ENCODE peak calls at places on chromosomes 5 and 9, in ten cellular contexts. U is stomach, E is A549, A is ovary, C is tibial nerve, R is SK-N-SH, I is suprapubic skin, Q is esophagus muscularis mucosa, M is GM12878, W is sigmoid colon. P is an unnamed sample.
A peak's percentile ranks its signal among the peaks of the same experiment; 100 is the strongest.

GRCh38 chr9:35748858-35749514 is at the start of the genes GBA2 and RGP1:
- DNase-seq in I (peak; percentile 86), W (peak; percentile 92), U (peak; percentile 89), A (peak; percentile 87), M (no peak), E (peak; percentile 62), Q (no peak), R (peak; percentile 94), C (peak; percentile 51), P (peak; percentile 91)

GRCh38 chr9:129486496-129487306 is 134.2 kb downstream of the C9orf50 start:
- DNase-seq in W (peak; percentile 90), M (no peak), U (peak; percentile 79), C (peak; percentile 81), R (peak; percentile 62), A (peak; percentile 76), E (no peak), I (no peak), Q (no peak), P (no peak)

GRCh38 chr5:122019936-122020590 is 58.0 kb downstream of the LOX start:
- DNase-seq in I (no peak), R (no peak), Q (no peak), W (no peak), A (no peak), U (no peak), C (no peak), E (no peak), M (no peak), P (no peak)

GRCh38 chr9:89038354-89039091 is 47.3 kb downstream of the S1PR3 start:
- DNase-seq in C (peak; percentile 70), E (no peak), R (no peak), M (no peak), I (no peak), A (no peak), U (no peak), W (no peak), Q (peak; percentile 91), P (no peak)

GRCh38 chr5:120613729-120614128 is 149.6 kb downstream of the PRR16 start:
- DNase-seq in Q (no peak), I (no peak), A (no peak), M (no peak), E (no peak), U (no peak), R (no peak), C (no peak), W (no peak), P (no peak)

GRCh38 chr5:95866431-95867063 is 44.0 kb upstream of the GLRX start:
- DNase-seq in M (no peak), Q (no peak), U (no peak), R (no peak), I (no peak), E (no peak), A (no peak), W (no peak), C (no peak), P (no peak)

GRCh38 chr5:1057485-1057825 is 48.9 kb downstream of the NKD2 start:
- DNase-seq in A (no peak), I (no peak), Q (no peak), C (no peak), U (no peak), R (peak; percentile 27), E (no peak), W (no peak), M (no peak), P (no peak)

GRCh38 chr5:151614565-151614964 is 23.4 kb upstream of the FAT2 start:
- DNase-seq in I (no peak), U (no peak), M (no peak), C (no peak), Q (no peak), R (no peak), A (no peak), W (no peak), E (no peak), P (no peak)

GRCh38 chr9:38507587-38507986 is 83.3 kb upstream of the IGFBPL1 start:
- DNase-seq in A (no peak), U (no peak), R (no peak), W (no peak), C (no peak), Q (no peak), E (no peak), M (no peak), I (no peak), P (no peak)

GRCh38 chr9:136983611-136984314 is 970 bp downstream of the LCNL1 start:
- DNase-seq in M (no peak), W (no peak), I (no peak), U (no peak), R (no peak), E (no peak), A (no peak), Q (no peak), C (no peak), P (no peak)

GRCh38 chr9:136984464-136985026 is 1.8 kb downstream of the LCNL1 start:
- DNase-seq in A (no peak), C (no peak), R (no peak), I (no peak), M (no peak), U (no peak), W (no peak), E (no peak), Q (no peak), P (no peak)

GRCh38 chr9:136983167-136983566 is 374 bp downstream of the LCNL1 start:
- DNase-seq in W (no peak), C (no peak), U (no peak), Q (no peak), M (no peak), R (no peak), A (no peak), E (no peak), I (no peak), P (no peak)

GRCh38 chr9:136985027-136985602 is 2.3 kb downstream of the LCNL1 start:
- DNase-seq in C (no peak), U (no peak), E (no peak), I (no peak), M (no peak), W (no peak), R (no peak), Q (no peak), A (no peak), P (no peak)

DNA sequence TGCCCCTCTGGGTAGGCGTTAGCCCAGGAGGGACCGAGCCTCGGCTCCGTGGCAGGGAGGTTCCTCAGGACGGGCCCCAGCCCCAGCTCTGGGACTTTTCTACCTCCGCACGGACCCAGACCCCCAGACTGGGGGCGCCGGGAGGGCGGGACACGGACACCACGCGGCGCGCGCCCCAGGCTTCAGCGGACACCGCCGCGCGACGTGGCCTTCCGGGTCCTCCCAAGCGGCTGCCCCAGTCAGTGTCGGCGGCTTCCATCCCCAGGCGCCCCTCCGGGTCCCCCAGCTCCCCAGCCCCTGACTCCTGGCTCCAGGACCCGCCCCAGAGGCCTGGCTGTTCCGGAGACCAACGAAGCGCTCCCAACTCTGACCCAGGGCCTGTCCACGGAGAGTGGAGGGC is 3.1 kb downstream of the LCNL1 start:
- DNase-seq in Q (no peak), R (no peak), W (no peak), A (no peak), E (no peak), C (no peak), U (no peak), M (no peak), I (no peak), P (no peak)
- H3K4me3 ChIP-seq in Q (no peak overlapping the region), R (no peak overlapping the region), W (no peak overlapping the region), A (no peak overlapping the region), E (no peak overlapping the region), C (no peak overlapping the region), U (no peak overlapping the region), M (no peak overlapping the region), I (no peak overlapping the region), P (no peak overlapping the region)

DNA sequence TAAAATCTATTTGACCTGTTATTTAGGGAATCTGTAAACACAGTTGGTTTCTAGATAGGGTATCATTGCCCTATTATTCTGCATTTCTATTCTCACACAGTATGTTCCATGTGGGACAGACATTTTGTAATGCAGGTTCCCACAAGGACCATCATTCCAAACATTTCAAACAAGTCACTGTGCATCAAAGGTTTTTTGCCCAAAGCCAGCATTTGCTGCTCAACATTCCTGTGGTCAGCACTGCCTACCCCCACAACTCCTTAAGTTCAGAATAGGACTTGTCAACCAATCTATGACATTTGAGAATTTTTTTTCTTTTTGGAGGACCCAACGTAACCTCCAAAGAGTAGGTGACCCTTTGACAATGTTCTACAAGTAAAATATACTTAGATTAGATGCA is 95.7 kb downstream of the LPAR1 start:
- DNase-seq in I (no peak), Q (no peak), R (no peak), C (no peak), A (no peak), E (no peak), W (no peak), U (no peak), M (no peak), P (no peak)
- TF ChIP-seq EP300 in I (no peak), Q (no peak), R (no peak), C (no peak), A (no peak), E (no peak), W (no peak), U (no peak), M (no peak), P (no peak)

DNA sequence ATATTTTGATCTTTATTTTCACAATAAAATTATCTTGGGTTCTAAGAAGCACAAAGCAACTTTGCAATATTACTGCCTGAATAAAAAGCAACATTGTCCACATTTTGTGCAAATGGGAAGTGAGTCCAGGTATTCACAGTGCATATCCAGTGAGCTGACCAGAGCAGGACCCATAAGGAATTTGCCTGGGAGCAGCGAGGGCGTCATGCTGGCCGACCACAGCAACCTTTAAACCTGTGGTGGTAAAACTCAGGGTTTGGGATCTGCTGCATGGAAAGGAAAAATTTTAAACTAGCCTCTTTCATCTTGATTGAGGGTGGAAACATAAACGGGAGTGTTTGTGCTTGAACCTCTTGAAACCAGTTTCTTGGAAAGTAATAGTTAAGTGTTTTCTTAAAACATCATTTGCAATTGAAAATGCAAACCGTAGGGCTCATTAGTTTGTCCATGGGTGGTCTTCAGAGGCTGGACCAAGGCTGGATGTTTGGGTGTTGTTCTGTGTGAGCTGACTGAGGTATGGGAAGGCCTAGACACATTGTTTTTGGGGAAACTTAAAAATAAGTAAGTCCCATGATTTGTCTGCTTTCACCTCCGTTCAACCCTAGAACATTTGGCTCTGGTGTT is 85.0 kb upstream of the ANKH start:
- DNase-seq in C (no peak), R (no peak), I (no peak), U (no peak), E (no peak), A (no peak), Q (no peak), M (no peak), W (no peak), P (no peak)
- H3K4me3 ChIP-seq in C (no peak overlapping the region), R (no peak overlapping the region), I (no peak overlapping the region), U (no peak overlapping the region), E (no peak overlapping the region), A (no peak overlapping the region), Q (no peak overlapping the region), M (no peak overlapping the region), W (no peak overlapping the region), P (no peak overlapping the region)

DNA sequence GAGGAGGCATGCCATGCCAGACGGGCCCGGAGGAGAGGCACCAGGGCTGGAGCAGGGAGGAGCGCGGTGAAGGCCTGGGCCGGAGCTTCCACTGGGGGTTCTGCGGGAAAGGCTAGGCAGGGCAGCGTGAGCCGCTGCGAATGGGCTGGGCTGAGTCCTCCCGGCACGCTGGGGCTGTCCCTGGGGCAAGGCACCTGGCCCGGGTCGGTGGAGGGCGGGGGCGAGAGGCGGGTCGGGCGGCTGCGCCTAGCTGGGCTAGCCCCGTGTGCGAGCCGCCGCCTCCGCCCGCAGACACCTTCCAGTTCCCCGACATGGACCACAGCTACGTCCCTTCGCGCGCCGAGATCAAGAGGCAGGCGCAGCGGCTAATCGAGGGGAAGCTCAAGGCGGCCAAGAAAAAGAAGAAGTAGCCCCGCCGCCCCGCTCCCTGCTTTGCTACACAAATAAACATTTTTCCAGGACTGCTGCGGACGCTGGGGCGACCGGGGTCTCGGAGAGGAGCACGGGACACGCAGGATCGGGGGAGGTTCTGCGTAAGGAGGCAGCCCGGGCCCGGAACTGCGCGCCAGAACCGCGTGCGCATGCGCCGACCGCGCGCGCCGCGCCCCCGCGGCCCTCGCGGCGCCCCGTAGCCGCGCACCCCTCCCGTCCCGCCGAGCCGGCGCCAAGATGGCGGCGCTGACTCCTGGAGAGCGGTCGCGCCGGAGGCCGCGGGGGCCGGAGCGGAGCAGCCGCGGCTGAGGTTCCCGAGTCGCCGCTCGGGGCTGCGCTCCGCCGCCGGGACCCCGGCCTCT is at the start of gene RABL6:
- DNase-seq in E (peak; percentile 91), Q (peak; percentile 93), U (peak; percentile 79), R (peak; percentile 99), I (peak; percentile 87), M (no peak), W (peak; percentile 89), A (peak; percentile 89), C (peak; percentile 47), P (peak; percentile 81)
- TF ChIP-seq EP300 in E (no peak), Q (no peak), U (no peak), R (no peak), I (no peak), M (no peak), W (no peak), A (no peak), C (peak; percentile 69), P (no peak)